ENCODE peak calls at places on chromosome X, in four cellular contexts. K is cardiac muscle cell; D is NCI-H2171; A is activated CD4-positive, CD25-positive, alpha-beta regulatory T cell. X is an unnamed sample.

GRCh38 chrX:70046978-70047377 is 2.8 kb downstream of the AWAT2 start:
- DNase-seq in K (peak; percentile 76), D (no peak), A (no peak), X (no peak)

GRCh38 chrX:24900234-24900633 is 115.5 kb downstream of the ARX start:
- DNase-seq in K (no peak), D (no peak), A (no peak), X (no peak)

GRCh38 chrX:26915064-26915463 is 548.1 kb downstream of the PPP4R3C start:
- DNase-seq in K (no peak), D (no peak), A (no peak), X (no peak)

GRCh38 chrX:50903387-50904027 is 7.0 kb upstream of the BMP15 start:
- DNase-seq in K (peak; percentile 48), D (no peak), A (no peak), X (no peak)

GRCh38 chrX:45743081-45743533 is 542.4 kb upstream of the DIPK2B start:
- DNase-seq in K (no peak), D (no peak), A (no peak), X (no peak)

GRCh38 chrX:74924449-74925209 is 623 bp downstream of the NEXMIF start:
- DNase-seq in K (peak; percentile 25), D (peak; percentile 30), A (no peak), X (peak; percentile 30)

GRCh38 chrX:48025561-48025960 is 18.8 kb downstream of the SPACA5 start:
- DNase-seq in K (peak; percentile 71), D (peak; percentile 14), A (peak; percentile 5), X (peak; percentile 60)

GRCh38 chrX:136847874-136848273 is 32.7 kb downstream of the RBMX start:
- DNase-seq in K (no peak), D (no peak), A (no peak), X (no peak)

GRCh38 chrX:39953879-39954278 is 143.9 kb downstream of the BCOR start:
- DNase-seq in K (peak; percentile 48), D (no peak), A (no peak), X (no peak)

GRCh38 chrX:112067601-112068000 is 15.0 kb downstream of the TRPC5 start:
- DNase-seq in K (no peak), D (no peak), A (no peak), X (no peak)

GRCh38 chrX:13194291-13195103 is 125.4 kb downstream of the ATXN3L start:
- DNase-seq in K (no peak), D (peak; percentile 75), A (no peak), X (peak; percentile 66)

GRCh38 chrX:102067966-102068723 is 57.3 kb upstream of the TCEAL2 start:
- DNase-seq in K (peak; percentile 7), D (peak; percentile 9), A (no peak), X (peak; percentile 60)